ENCODE peak calls at places on chromosomes 1 and 21, in ten cellular contexts. V, Q, O, P, X, N, Y, C, F and I are unnamed samples.

GRCh38 chr21:15695241-15695640 is 34.5 kb upstream of the USP25 start:
- DNase-seq in V (no peak), Q (no peak), O (no peak), P (no peak), X (no peak), N (no peak), Y (no peak), C (no peak), F (peak; percentile 19), I (no peak)

GRCh38 chr1:56688522-56689026 is 43.5 kb downstream of the PRKAA2 start:
- DNase-seq in V (no peak), Q (no peak), O (peak; percentile 27), P (peak; percentile 73), X (no peak), N (no peak), Y (no peak), C (no peak), F (peak; percentile 84), I (no peak)

GRCh38 chr1:94772230-94772641 is 47.9 kb upstream of the SLC44A3 start:
- DNase-seq in V (no peak), Q (no peak), O (no peak), P (no peak), X (no peak), N (peak; percentile 73), Y (no peak), C (no peak), F (peak; percentile 52), I (peak; percentile 8)

GRCh38 chr1:30312226-30312625 is 411.2 kb downstream of the MATN1 start:
- DNase-seq in V (no peak), Q (no peak), O (no peak), P (no peak), X (no peak), N (no peak), Y (no peak), C (no peak), F (no peak), I (no peak)

GRCh38 chr1:221708987-221709386 is 32.9 kb downstream of the DUSP10 start:
- DNase-seq in V (no peak), Q (peak; percentile 26), O (peak; percentile 14), P (peak; percentile 41), X (no peak), N (peak; percentile 93), Y (peak; percentile 28), C (peak; percentile 18), F (peak; percentile 89), I (no peak)

GRCh38 chr1:202471246-202471645 is 122.7 kb downstream of the PPP1R12B start:
- DNase-seq in V (no peak), Q (no peak), O (no peak), P (no peak), X (no peak), N (no peak), Y (no peak), C (no peak), F (no peak), I (no peak)

GRCh38 chr1:29689372-29690030 is 453.2 kb downstream of the PTPRU start:
- DNase-seq in V (no peak), Q (no peak), O (no peak), P (no peak), X (no peak), N (no peak), Y (no peak), C (peak; percentile 55), F (no peak), I (no peak)

GRCh38 chr1:187051618-187052232 is 223.0 kb downstream of the PLA2G4A start:
- DNase-seq in V (no peak), Q (no peak), O (peak; percentile 70), P (peak; percentile 18), X (no peak), N (peak; percentile 6), Y (no peak), C (peak; percentile 16), F (peak; percentile 58), I (no peak)

GRCh38 chr1:116448785-116449385 is 75.8 kb downstream of the ATP1A1 start:
- DNase-seq in V (no peak), Q (no peak), O (no peak), P (no peak), X (no peak), N (no peak), Y (no peak), C (no peak), F (peak; percentile 9), I (peak; percentile 29)

GRCh38 chr1:224819861-224820260 is 109.6 kb upstream of the DNAH14 start:
- DNase-seq in V (no peak), Q (no peak), O (no peak), P (no peak), X (no peak), N (no peak), Y (no peak), C (no peak), F (no peak), I (no peak)

GRCh38 chr1:189524501-189524900 is 953.2 kb downstream of the BRINP3 start:
- DNase-seq in V (no peak), Q (no peak), O (no peak), P (no peak), X (no peak), N (no peak), Y (no peak), C (no peak), F (peak; percentile 56), I (no peak)

GRCh38 chr1:65386452-65386851 is 34.0 kb upstream of the LEPR start:
- DNase-seq in V (no peak), Q (no peak), O (no peak), P (no peak), X (no peak), N (no peak), Y (no peak), C (no peak), F (no peak), I (no peak)

GRCh38 chr21:39518845-39519205 is 67.1 kb downstream of the SH3BGR start:
- DNase-seq in V (no peak), Q (no peak), O (no peak), P (no peak), X (no peak), N (no peak), Y (no peak), C (no peak), F (no peak), I (no peak)

GRCh38 chr1:168465942-168466702 is 77.7 kb downstream of the XCL2 start:
- DNase-seq in V (no peak), Q (peak; percentile 22), O (no peak), P (no peak), X (no peak), N (peak; percentile 43), Y (peak; percentile 64), C (peak; percentile 25), F (peak; percentile 46), I (no peak)

GRCh38 chr21:35311985-35312384 is 262.9 kb upstream of the RUNX1 start:
- DNase-seq in V (no peak), Q (no peak), O (no peak), P (no peak), X (no peak), N (no peak), Y (no peak), C (no peak), F (no peak), I (peak; percentile 68)

GRCh38 chr1:178126261-178126660 is 32.4 kb downstream of the RASAL2 start:
- DNase-seq in V (no peak), Q (no peak), O (no peak), P (no peak), X (no peak), N (no peak), Y (no peak), C (no peak), F (no peak), I (no peak)
- H3K4me3 ChIP-seq in V (no peak overlapping the region), Q (no peak overlapping the region), O (no peak overlapping the region), P (no peak overlapping the region), X (no peak overlapping the region), N (no peak overlapping the region), Y (no peak overlapping the region), C (no peak overlapping the region), F (no peak overlapping the region), I (no peak overlapping the region)

DNA sequence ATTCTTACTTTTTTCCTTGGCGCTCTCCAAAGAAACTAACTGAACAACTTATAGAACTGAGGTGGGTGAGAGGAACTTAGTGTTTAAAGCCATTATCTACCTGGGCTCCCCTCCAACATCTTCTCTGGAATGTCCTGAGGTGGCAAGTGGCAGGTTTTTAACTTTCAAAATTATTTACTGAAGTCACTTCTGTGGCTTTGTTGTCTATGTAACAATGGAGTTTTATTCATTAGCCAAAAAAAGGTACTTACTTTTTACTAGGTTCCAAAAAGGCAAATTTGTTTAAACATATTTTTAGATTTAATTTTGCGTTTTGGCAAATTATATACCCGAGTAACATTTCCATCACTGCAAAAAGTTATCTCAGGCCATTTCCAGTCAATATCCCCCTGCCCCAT is 2.4 kb downstream of the ENO1 start:
- DNase-seq in V (no peak), Q (no peak), O (no peak), P (no peak), X (no peak), N (no peak), Y (no peak), C (no peak), F (no peak), I (no peak)
- H3K4me1 ChIP-seq in V (peaks cover 77% of the 10 kb centered on the region), Q (peaks cover 78% of the 10 kb centered on the region), O (peaks cover 60% of the 10 kb centered on the region), P (peaks cover 51% of the 10 kb centered on the region), X (peaks cover 71% of the 10 kb centered on the region), N (peaks cover 83% of the 10 kb centered on the region), Y (peaks cover 66% of the 10 kb centered on the region), C (peaks cover 38% of the 10 kb centered on the region), F (peaks cover 40% of the 10 kb centered on the region), I (peaks cover 65% of the 10 kb centered on the region)

DNA sequence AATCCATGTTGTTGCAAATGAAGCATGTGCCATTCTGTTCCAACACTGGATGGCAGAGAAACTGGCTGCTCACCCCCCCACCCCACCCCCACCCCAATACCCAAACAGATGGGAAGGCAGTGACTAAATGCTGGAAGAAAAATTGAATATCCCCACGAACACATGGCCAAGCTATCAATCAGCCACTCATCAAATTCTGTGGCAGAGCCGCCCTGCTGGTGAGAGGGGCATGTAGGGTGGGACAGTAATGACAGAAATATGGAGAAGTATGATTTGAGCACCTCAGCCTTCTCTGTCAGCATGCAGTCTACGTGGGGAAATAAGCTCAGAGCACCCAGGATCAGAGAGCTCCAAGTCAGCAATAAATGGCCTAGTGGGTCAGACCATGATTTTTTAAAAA is 34.1 kb downstream of the OPTC start:
- DNase-seq in V (no peak), Q (no peak), O (no peak), P (no peak), X (no peak), N (no peak), Y (no peak), C (no peak), F (no peak), I (no peak)
- TF ChIP-seq CTCF in V (no peak), Q (no peak), O (peak; percentile 20), P (no peak), X (no peak), N (no peak), Y (no peak), C (peak; percentile 21), F (no peak), I (no peak)

DNA sequence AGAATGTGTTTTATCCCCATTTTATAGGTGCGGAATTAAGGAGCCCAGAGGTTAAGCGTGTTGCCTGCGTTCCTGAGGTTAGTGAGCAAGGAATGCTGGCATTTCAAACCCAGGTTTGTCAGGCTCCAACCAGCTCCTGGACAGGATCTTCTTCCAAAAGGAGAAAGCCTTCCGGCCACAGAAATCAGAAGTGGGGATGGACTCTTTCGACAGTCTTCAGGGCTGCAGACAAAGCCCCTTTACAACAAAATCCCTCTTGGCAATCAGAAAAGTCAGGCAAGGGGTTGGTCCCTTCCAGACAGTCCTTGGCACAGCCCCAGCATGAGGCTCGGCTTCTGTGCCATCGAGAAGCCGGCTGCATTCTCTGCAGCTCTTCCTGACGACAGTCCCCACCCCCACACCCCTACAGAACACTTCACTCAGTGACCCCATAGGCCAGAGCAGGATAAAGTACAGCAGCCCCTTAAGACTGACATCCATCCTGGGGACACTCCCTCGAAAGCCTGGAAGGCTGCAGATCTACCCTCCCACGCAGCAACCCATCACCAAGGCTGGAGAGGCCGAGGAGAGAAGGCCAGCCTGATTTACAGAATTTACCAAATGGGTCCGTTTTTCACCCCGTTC is 82.1 kb downstream of the SSBP3 start:
- DNase-seq in V (no peak), Q (no peak), O (peak; percentile 42), P (no peak), X (no peak), N (no peak), Y (no peak), C (no peak), F (peak; percentile 19), I (no peak)
- H3K4me3 ChIP-seq in V (no peak overlapping the region), Q (no peak overlapping the region), O (no peak overlapping the region), P (no peak overlapping the region), X (no peak overlapping the region), N (no peak overlapping the region), Y (no peak overlapping the region), C (no peak overlapping the region), F (no peak overlapping the region), I (no peak overlapping the region)